ENCODE peak calls at places on chromosomes 2 and 18, in ten cellular contexts. One of them, this sample, is unnamed.
A peak's percentile ranks its signal among the peaks of the same experiment; 100 is the strongest.

GRCh38 chr2:53275743-53276142 is 491.9 kb upstream of the CHAC2 start:
- DNase-seq in activated naive CD4-positive, alpha-beta T cell: no peak
- DNase-seq in cerebellum: no peak
- DNase-seq in NCI-H2107: no peak
- DNase-seq in RWPE1: no peak
- DNase-seq in activated T-helper 9 cell treated with anti-CD3 and anti-CD28 coated beads, Interleukin-2, amount 50 U/mL, for 16 hours: no peak
- DNase-seq in hepatic stellate cell: no peak
- DNase-seq in body of pancreas: no peak
- DNase-seq in IMR-90: no peak
- DNase-seq in GDM1: no peak
- DNase-seq in this sample: no peak

GRCh38 chr2:140882671-140883620 is 1247.9 kb downstream of the LRP1B start:
- DNase-seq in activated naive CD4-positive, alpha-beta T cell: no peak
- DNase-seq in cerebellum: no peak
- DNase-seq in NCI-H2107: no peak
- DNase-seq in RWPE1: no peak
- DNase-seq in activated T-helper 9 cell treated with anti-CD3 and anti-CD28 coated beads, Interleukin-2, amount 50 U/mL, for 16 hours: no peak
- DNase-seq in hepatic stellate cell: no peak
- DNase-seq in body of pancreas: no peak
- DNase-seq in IMR-90: peak; percentile 60
- DNase-seq in GDM1: no peak
- DNase-seq in this sample: no peak

GRCh38 chr2:181916726-181917377 is 25.3 kb downstream of the ITPRID2 start:
- DNase-seq in activated naive CD4-positive, alpha-beta T cell: no peak
- DNase-seq in cerebellum: no peak
- DNase-seq in NCI-H2107: no peak
- DNase-seq in RWPE1: no peak
- DNase-seq in activated T-helper 9 cell treated with anti-CD3 and anti-CD28 coated beads, Interleukin-2, amount 50 U/mL, for 16 hours: no peak
- DNase-seq in hepatic stellate cell: no peak
- DNase-seq in body of pancreas: no peak
- DNase-seq in IMR-90: peak; percentile 69
- DNase-seq in GDM1: no peak
- DNase-seq in this sample: no peak

GRCh38 chr2:191302459-191303155 is 57.4 kb downstream of the MYO1B start:
- DNase-seq in activated naive CD4-positive, alpha-beta T cell: no peak
- DNase-seq in cerebellum: no peak
- DNase-seq in NCI-H2107: no peak
- DNase-seq in RWPE1: peak; percentile 27
- DNase-seq in activated T-helper 9 cell treated with anti-CD3 and anti-CD28 coated beads, Interleukin-2, amount 50 U/mL, for 16 hours: no peak
- DNase-seq in hepatic stellate cell: no peak
- DNase-seq in body of pancreas: no peak
- DNase-seq in IMR-90: peak; percentile 23
- DNase-seq in GDM1: peak; percentile 6
- DNase-seq in this sample: no peak

GRCh38 chr18:12296087-12296403 is 12.0 kb upstream of the TUBB6 start:
- DNase-seq in activated naive CD4-positive, alpha-beta T cell: no peak
- DNase-seq in cerebellum: no peak
- DNase-seq in NCI-H2107: no peak
- DNase-seq in RWPE1: no peak
- DNase-seq in activated T-helper 9 cell treated with anti-CD3 and anti-CD28 coated beads, Interleukin-2, amount 50 U/mL, for 16 hours: no peak
- DNase-seq in hepatic stellate cell: no peak
- DNase-seq in body of pancreas: no peak
- DNase-seq in IMR-90: peak; percentile 33
- DNase-seq in GDM1: no peak
- DNase-seq in this sample: no peak

GRCh38 chr2:239216614-239217273 is 184.1 kb downstream of the HDAC4 start:
- DNase-seq in activated naive CD4-positive, alpha-beta T cell: peak; percentile 8
- DNase-seq in cerebellum: no peak
- DNase-seq in NCI-H2107: no peak
- DNase-seq in RWPE1: no peak
- DNase-seq in activated T-helper 9 cell treated with anti-CD3 and anti-CD28 coated beads, Interleukin-2, amount 50 U/mL, for 16 hours: no peak
- DNase-seq in hepatic stellate cell: no peak
- DNase-seq in body of pancreas: no peak
- DNase-seq in IMR-90: no peak
- DNase-seq in GDM1: no peak
- DNase-seq in this sample: no peak

GRCh38 chr2:215104226-215104625 is 34.2 kb downstream of the ABCA12 start:
- DNase-seq in activated naive CD4-positive, alpha-beta T cell: no peak
- DNase-seq in cerebellum: no peak
- DNase-seq in NCI-H2107: no peak
- DNase-seq in RWPE1: no peak
- DNase-seq in activated T-helper 9 cell treated with anti-CD3 and anti-CD28 coated beads, Interleukin-2, amount 50 U/mL, for 16 hours: no peak
- DNase-seq in hepatic stellate cell: no peak
- DNase-seq in body of pancreas: no peak
- DNase-seq in IMR-90: no peak
- DNase-seq in GDM1: no peak
- DNase-seq in this sample: no peak

GRCh38 chr2:43708891-43709290 is 32.7 kb upstream of the C1GALT1C1L start:
- DNase-seq in activated naive CD4-positive, alpha-beta T cell: no peak
- DNase-seq in cerebellum: no peak
- DNase-seq in NCI-H2107: no peak
- DNase-seq in RWPE1: peak; percentile 18
- DNase-seq in activated T-helper 9 cell treated with anti-CD3 and anti-CD28 coated beads, Interleukin-2, amount 50 U/mL, for 16 hours: no peak
- DNase-seq in hepatic stellate cell: no peak
- DNase-seq in body of pancreas: no peak
- DNase-seq in IMR-90: peak; percentile 31
- DNase-seq in GDM1: no peak
- DNase-seq in this sample: no peak

GRCh38 chr2:127052068-127052770 is 54.7 kb downstream of the BIN1 start:
- DNase-seq in activated naive CD4-positive, alpha-beta T cell: no peak
- DNase-seq in cerebellum: no peak
- DNase-seq in NCI-H2107: peak; percentile 5
- DNase-seq in RWPE1: no peak
- DNase-seq in activated T-helper 9 cell treated with anti-CD3 and anti-CD28 coated beads, Interleukin-2, amount 50 U/mL, for 16 hours: no peak
- DNase-seq in hepatic stellate cell: no peak
- DNase-seq in body of pancreas: no peak
- DNase-seq in IMR-90: no peak
- DNase-seq in GDM1: no peak
- DNase-seq in this sample: no peak

GRCh38 chr2:18610103-18610502 is 20.7 kb upstream of the NT5C1B start:
- DNase-seq in activated naive CD4-positive, alpha-beta T cell: no peak
- DNase-seq in cerebellum: no peak
- DNase-seq in NCI-H2107: no peak
- DNase-seq in RWPE1: no peak
- DNase-seq in activated T-helper 9 cell treated with anti-CD3 and anti-CD28 coated beads, Interleukin-2, amount 50 U/mL, for 16 hours: no peak
- DNase-seq in hepatic stellate cell: no peak
- DNase-seq in body of pancreas: no peak
- DNase-seq in IMR-90: no peak
- DNase-seq in GDM1: no peak
- DNase-seq in this sample: no peak

GRCh38 chr2:191983186-191983585 is 136.3 kb upstream of the CAVIN2 start:
- DNase-seq in activated naive CD4-positive, alpha-beta T cell: no peak
- DNase-seq in cerebellum: no peak
- DNase-seq in NCI-H2107: no peak
- DNase-seq in RWPE1: peak; percentile 17
- DNase-seq in activated T-helper 9 cell treated with anti-CD3 and anti-CD28 coated beads, Interleukin-2, amount 50 U/mL, for 16 hours: no peak
- DNase-seq in hepatic stellate cell: no peak
- DNase-seq in body of pancreas: no peak
- DNase-seq in IMR-90: no peak
- DNase-seq in GDM1: no peak
- DNase-seq in this sample: no peak

GRCh38 chr2:75047907-75048625 is 89.6 kb downstream of the POLE4 start:
- DNase-seq in activated naive CD4-positive, alpha-beta T cell: no peak
- DNase-seq in cerebellum: no peak
- DNase-seq in NCI-H2107: no peak
- DNase-seq in RWPE1: peak; percentile 25
- DNase-seq in activated T-helper 9 cell treated with anti-CD3 and anti-CD28 coated beads, Interleukin-2, amount 50 U/mL, for 16 hours: no peak
- DNase-seq in hepatic stellate cell: peak; percentile 55
- DNase-seq in body of pancreas: no peak
- DNase-seq in IMR-90: peak; percentile 69
- DNase-seq in GDM1: no peak
- DNase-seq in this sample: peak; percentile 64

GRCh38 chr2:179861027-179861776 is at the start of gene ZNF385B:
- DNase-seq in activated naive CD4-positive, alpha-beta T cell: no peak
- DNase-seq in cerebellum: peak; percentile 60
- DNase-seq in NCI-H2107: no peak
- DNase-seq in RWPE1: peak; percentile 3
- DNase-seq in activated T-helper 9 cell treated with anti-CD3 and anti-CD28 coated beads, Interleukin-2, amount 50 U/mL, for 16 hours: no peak
- DNase-seq in hepatic stellate cell: peak; percentile 17
- DNase-seq in body of pancreas: peak; percentile 43
- DNase-seq in IMR-90: peak; percentile 3
- DNase-seq in GDM1: no peak
- DNase-seq in this sample: no peak

GRCh38 chr2:233223059-233223894 is 28.2 kb upstream of the ATG16L1 start:
- DNase-seq in activated naive CD4-positive, alpha-beta T cell: no peak
- DNase-seq in cerebellum: no peak
- DNase-seq in NCI-H2107: no peak
- DNase-seq in RWPE1: no peak
- DNase-seq in activated T-helper 9 cell treated with anti-CD3 and anti-CD28 coated beads, Interleukin-2, amount 50 U/mL, for 16 hours: no peak
- DNase-seq in hepatic stellate cell: no peak
- DNase-seq in body of pancreas: no peak
- DNase-seq in IMR-90: no peak
- DNase-seq in GDM1: no peak
- DNase-seq in this sample: no peak